ENCODE peak calls at places on chromosomes 2 and 18, in seven cellular contexts. O is HCT116, B is K562, V is H1, K is endothelial cell of umbilical vein, M is GM12878, N is HepG2. W is an unnamed sample.

GRCh38 chr2:55309441-55309840 is 40.4 kb upstream of the MTIF2 start:
- DNase-seq in O (no peak), B (no peak), V (no peak), K (peak; percentile 90), M (no peak), N (no peak), W (no peak)

GRCh38 chr2:109243526-109244425 is 114.8 kb downstream of the SH3RF3 start:
- DNase-seq in O (no peak), B (no peak), V (no peak), K (no peak), M (no peak), N (no peak), W (no peak)

GRCh38 chr2:100197643-100198153 is 55.3 kb upstream of the AFF3 start:
- DNase-seq in O (no peak), B (peak; percentile 57), V (peak; percentile 69), K (peak; percentile 66), M (no peak), N (no peak), W (peak; percentile 70)

GRCh38 chr2:222919841-222920609 is 59.2 kb downstream of the ACSL3 start:
- DNase-seq in O (no peak), B (peak; percentile 79), V (no peak), K (peak; percentile 69), M (no peak), N (no peak), W (no peak)

GRCh38 chr2:54524236-54524991 is 68.3 kb downstream of the SPTBN1 start:
- DNase-seq in O (no peak), B (peak; percentile 16), V (no peak), K (peak; percentile 61), M (peak; percentile 45), N (no peak), W (peak; percentile 39)

GRCh38 chr18:45951021-45951714 is 16.0 kb downstream of the EPG5 start:
- DNase-seq in O (peak; percentile 28), B (no peak), V (no peak), K (peak; percentile 24), M (no peak), N (no peak), W (no peak)

GRCh38 chr2:147600223-147600622 is 244.6 kb upstream of the ACVR2A start:
- DNase-seq in O (no peak), B (no peak), V (no peak), K (no peak), M (no peak), N (no peak), W (no peak)

GRCh38 chr18:24198461-24198860 is 59.6 kb downstream of the CABYR start:
- DNase-seq in O (no peak), B (no peak), V (no peak), K (no peak), M (no peak), N (no peak), W (no peak)

GRCh38 chr2:101775636-101776035 is 78.1 kb downstream of the MAP4K4 start:
- DNase-seq in O (no peak), B (no peak), V (no peak), K (no peak), M (no peak), N (no peak), W (no peak)

GRCh38 chr2:152099655-152100050 is 809 bp upstream of the CACNB4 start:
- DNase-seq in O (no peak), B (no peak), V (no peak), K (no peak), M (no peak), N (no peak), W (no peak)

GRCh38 chr2:152098798-152099654 is at the start of gene CACNB4:
- DNase-seq in O (no peak), B (no peak), V (peak; percentile 73), K (peak; percentile 16), M (no peak), N (no peak), W (peak; percentile 77)

GRCh38 chr2:152098033-152098797 is 629 bp downstream of the CACNB4 start:
- DNase-seq in O (no peak), B (no peak), V (peak; percentile 71), K (no peak), M (no peak), N (no peak), W (peak; percentile 57)

GRCh38 chr2:152094014-152094413 is 4.8 kb downstream of the CACNB4 start:
- DNase-seq in O (no peak), B (no peak), V (no peak), K (no peak), M (no peak), N (no peak), W (no peak)

GRCh38 chr2:152097291-152098032 is 1.4 kb downstream of the CACNB4 start:
- DNase-seq in O (peak; percentile 13), B (no peak), V (no peak), K (peak; percentile 30), M (no peak), N (peak; percentile 65), W (peak; percentile 36)
- TF ChIP-seq EZH2 in O (no peak), B (no peak), V (no peak), K (peak; percentile 57), M (no peak), N (peak; percentile 94), W (peak; percentile 53)

DNA sequence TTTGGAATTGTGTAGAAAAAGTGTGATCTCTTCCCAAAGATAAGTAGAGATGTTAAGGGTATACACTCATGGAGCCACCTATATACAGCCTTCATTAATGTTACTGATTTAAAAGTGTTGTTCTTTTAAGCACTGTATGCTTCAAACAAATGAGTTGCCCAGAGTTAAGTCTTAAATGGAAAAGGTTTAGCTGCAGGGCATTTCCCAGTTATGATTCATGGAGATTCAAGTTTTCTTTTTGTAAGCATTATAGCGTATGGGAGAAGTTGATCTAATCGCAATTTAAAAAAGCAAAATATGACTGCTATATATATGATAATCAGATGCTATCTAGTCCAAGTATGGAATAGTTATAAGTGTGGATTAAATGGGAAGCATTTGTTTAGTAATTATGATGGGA is 4.8 kb downstream of the PDK1 start:
- DNase-seq in O (no peak), B (no peak), V (no peak), K (no peak), M (no peak), N (no peak), W (no peak)
- H2AFZ ChIP-seq in O (no peak overlapping the region), B (no peak overlapping the region), V (no peak overlapping the region), K (no peak overlapping the region), M (no peak overlapping the region), N (no peak overlapping the region), W (no peak overlapping the region)

GRCh38 chr2:199807966-199808365 is 43.0 kb downstream of the FTCDNL1 start:
- DNase-seq in O (no peak), B (no peak), V (no peak), K (no peak), M (no peak), N (no peak), W (no peak)

GRCh38 chr2:199811360-199811759 is 39.6 kb downstream of the FTCDNL1 start:
- DNase-seq in O (no peak), B (no peak), V (no peak), K (no peak), M (no peak), N (no peak), W (no peak)

GRCh38 chr2:199814084-199814844 is 36.7 kb downstream of the FTCDNL1 start:
- DNase-seq in O (no peak), B (no peak), V (no peak), K (no peak), M (no peak), N (no peak), W (no peak)

GRCh38 chr2:199814845-199815211 is 36.2 kb downstream of the FTCDNL1 start:
- DNase-seq in O (no peak), B (no peak), V (no peak), K (no peak), M (no peak), N (no peak), W (no peak)

DNA sequence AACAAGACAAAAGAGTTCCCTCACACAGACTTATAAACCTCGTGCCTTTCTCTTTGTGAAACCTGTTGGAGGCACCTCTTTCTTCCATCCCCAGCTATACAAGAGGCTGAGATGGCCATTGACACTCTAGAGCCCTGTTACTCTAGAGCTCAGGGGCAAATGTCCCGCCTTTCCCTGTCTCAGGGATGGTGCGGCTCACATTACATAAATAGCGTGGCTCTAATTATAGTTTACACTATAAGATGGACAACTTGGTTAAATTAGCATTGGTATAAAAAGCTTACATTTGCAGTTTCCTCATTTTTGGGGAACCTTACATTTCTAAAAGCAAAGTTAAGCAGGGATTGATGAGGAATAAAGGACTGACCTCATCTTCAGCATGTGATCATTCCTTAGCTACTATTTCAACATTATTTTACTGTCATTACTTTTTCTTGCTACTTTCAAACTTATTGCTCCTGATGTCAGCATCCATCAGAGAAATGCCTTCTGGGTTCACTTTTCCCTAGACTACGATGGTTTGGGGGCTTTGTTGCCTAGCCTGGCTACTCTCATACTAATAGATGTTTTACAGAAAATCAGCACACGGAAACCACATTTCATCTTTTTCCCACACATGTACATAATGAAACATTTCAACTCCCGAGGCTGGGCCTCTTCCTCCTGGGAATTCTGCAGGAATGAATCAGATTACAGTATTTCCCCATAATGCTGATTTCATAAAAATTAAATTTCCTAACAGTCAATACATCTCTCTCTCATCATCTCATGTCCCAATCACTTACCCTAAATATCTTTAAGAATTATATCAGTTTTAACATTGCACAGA is 40.4 kb downstream of the FTCDNL1 start:
- DNase-seq in O (no peak), B (no peak), V (no peak), K (no peak), M (no peak), N (no peak), W (no peak)
- TF ChIP-seq POLR2AphosphoS5 in O (no peak), B (no peak), V (no peak), K (no peak), M (no peak), N (no peak), W (no peak)

GRCh38 chr2:96321230-96322103 is 3.6 kb upstream of the ITPRIPL1 start:
- DNase-seq in O (no peak), B (peak; percentile 71), V (peak; percentile 87), K (peak; percentile 52), M (peak; percentile 82), N (peak; percentile 14), W (peak; percentile 86)
- TF ChIP-seq EZH2 in O (no peak), B (no peak), V (peak; percentile 69), K (no peak), M (no peak), N (no peak), W (peak; percentile 75)

GRCh38 chr2:21039080-21039556 is 4.8 kb downstream of the APOB start:
- DNase-seq in O (no peak), B (no peak), V (no peak), K (no peak), M (no peak), N (no peak), W (no peak)
- H2AFZ ChIP-seq in O (no peak overlapping the region), B (no peak overlapping the region), V (no peak overlapping the region), K (no peak overlapping the region), M (no peak overlapping the region), N (no peak overlapping the region), W (no peak overlapping the region)

DNA sequence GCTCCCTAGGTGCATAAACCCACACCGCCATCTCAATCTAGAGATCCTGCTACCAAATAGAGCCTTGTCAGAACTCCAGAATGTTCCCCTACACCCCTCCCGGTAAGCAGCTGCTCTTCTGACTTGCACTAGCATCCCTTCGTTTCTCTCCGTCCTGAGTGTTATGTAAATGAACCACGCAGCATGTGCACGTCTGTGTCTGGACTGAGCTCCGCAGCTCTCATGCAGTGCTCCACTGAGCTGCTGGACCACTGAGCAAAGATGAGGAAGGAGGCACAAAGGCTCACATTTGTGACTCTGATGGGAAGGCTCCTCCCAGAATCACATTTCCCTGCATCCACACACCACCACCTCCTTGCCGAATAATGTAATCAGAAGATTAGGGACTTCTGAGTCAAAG is 203.6 kb downstream of the MYT1L start:
- DNase-seq in O (no peak), B (no peak), V (no peak), K (no peak), M (no peak), N (no peak), W (no peak)
- TF ChIP-seq POLR2AphosphoS5 in O (no peak), B (no peak), V (no peak), K (no peak), M (no peak), N (no peak), W (no peak)